ENCODE peak calls at places on chromosomes 4 and X, in nine cellular contexts. One of them, this sample, is unnamed.

GRCh38 chr4:161564230-161564834 is 599.5 kb downstream of the FSTL5 start:
- DNase-seq in naive thymus-derived CD8-positive, alpha-beta T cell: no peak
- DNase-seq in CD8-positive, alpha-beta T cell: no peak
- DNase-seq in GM20000: no peak
- DNase-seq in GDM1: no peak
- DNase-seq in DMS153: no peak
- DNase-seq in caudate nucleus: no peak
- DNase-seq in cortex of kidney: no peak
- DNase-seq in left cardiac atrium: no peak
- DNase-seq in this sample: no peak

GRCh38 chr4:109801895-109802319 is at the start of gene CFI:
- DNase-seq in naive thymus-derived CD8-positive, alpha-beta T cell: no peak
- DNase-seq in CD8-positive, alpha-beta T cell: no peak
- DNase-seq in GM20000: no peak
- DNase-seq in GDM1: no peak
- DNase-seq in DMS153: no peak
- DNase-seq in caudate nucleus: no peak
- DNase-seq in cortex of kidney: no peak
- DNase-seq in left cardiac atrium: no peak
- DNase-seq in this sample: peak

GRCh38 chrX:20112022-20112421 is 4.7 kb downstream of the MAP7D2 start:
- DNase-seq in naive thymus-derived CD8-positive, alpha-beta T cell: no peak
- DNase-seq in CD8-positive, alpha-beta T cell: no peak
- DNase-seq in GM20000: no peak
- DNase-seq in GDM1: no peak
- DNase-seq in DMS153: no peak
- DNase-seq in caudate nucleus: no peak
- DNase-seq in cortex of kidney: no peak
- DNase-seq in left cardiac atrium: no peak
- DNase-seq in this sample: no peak

GRCh38 chr4:41569957-41570356 is 32.0 kb downstream of the LIMCH1 start:
- DNase-seq in naive thymus-derived CD8-positive, alpha-beta T cell: no peak
- DNase-seq in CD8-positive, alpha-beta T cell: no peak
- DNase-seq in GM20000: no peak
- DNase-seq in GDM1: no peak
- DNase-seq in DMS153: no peak
- DNase-seq in caudate nucleus: no peak
- DNase-seq in cortex of kidney: no peak
- DNase-seq in left cardiac atrium: peak
- DNase-seq in this sample: no peak

GRCh38 chr4:11912886-11913285 is 484.2 kb upstream of the HS3ST1 start:
- DNase-seq in naive thymus-derived CD8-positive, alpha-beta T cell: no peak
- DNase-seq in CD8-positive, alpha-beta T cell: no peak
- DNase-seq in GM20000: no peak
- DNase-seq in GDM1: no peak
- DNase-seq in DMS153: no peak
- DNase-seq in caudate nucleus: no peak
- DNase-seq in cortex of kidney: no peak
- DNase-seq in left cardiac atrium: no peak
- DNase-seq in this sample: no peak

GRCh38 chr4:52095374-52095773 is 44.3 kb downstream of the SPATA18 start:
- DNase-seq in naive thymus-derived CD8-positive, alpha-beta T cell: no peak
- DNase-seq in CD8-positive, alpha-beta T cell: no peak
- DNase-seq in GM20000: no peak
- DNase-seq in GDM1: no peak
- DNase-seq in DMS153: no peak
- DNase-seq in caudate nucleus: no peak
- DNase-seq in cortex of kidney: no peak
- DNase-seq in left cardiac atrium: no peak
- DNase-seq in this sample: no peak

GRCh38 chr4:107951551-107951950 is 20.2 kb downstream of the CYP2U1 start:
- DNase-seq in naive thymus-derived CD8-positive, alpha-beta T cell: no peak
- DNase-seq in CD8-positive, alpha-beta T cell: no peak
- DNase-seq in GM20000: no peak
- DNase-seq in GDM1: no peak
- DNase-seq in DMS153: no peak
- DNase-seq in caudate nucleus: no peak
- DNase-seq in cortex of kidney: no peak
- DNase-seq in left cardiac atrium: no peak
- DNase-seq in this sample: no peak

GRCh38 chrX:84248226-84248625 is 60.2 kb upstream of the RPS6KA6 start:
- DNase-seq in naive thymus-derived CD8-positive, alpha-beta T cell: no peak
- DNase-seq in CD8-positive, alpha-beta T cell: no peak
- DNase-seq in GM20000: no peak
- DNase-seq in GDM1: no peak
- DNase-seq in DMS153: no peak
- DNase-seq in caudate nucleus: no peak
- DNase-seq in cortex of kidney: no peak
- DNase-seq in left cardiac atrium: no peak
- DNase-seq in this sample: no peak

GRCh38 chrX:132426695-132427281 is 62.0 kb downstream of the MBNL3 start:
- DNase-seq in naive thymus-derived CD8-positive, alpha-beta T cell: no peak
- DNase-seq in CD8-positive, alpha-beta T cell: no peak
- DNase-seq in GM20000: no peak
- DNase-seq in GDM1: no peak
- DNase-seq in DMS153: no peak
- DNase-seq in caudate nucleus: no peak
- DNase-seq in cortex of kidney: no peak
- DNase-seq in left cardiac atrium: no peak
- DNase-seq in this sample: peak

GRCh38 chr4:153792893-153793227 is 4.0 kb upstream of the SFRP2 start:
- DNase-seq in naive thymus-derived CD8-positive, alpha-beta T cell: no peak
- DNase-seq in CD8-positive, alpha-beta T cell: no peak
- DNase-seq in GM20000: no peak
- DNase-seq in GDM1: no peak
- DNase-seq in DMS153: no peak
- DNase-seq in caudate nucleus: no peak
- DNase-seq in cortex of kidney: no peak
- DNase-seq in left cardiac atrium: no peak
- DNase-seq in this sample: no peak

GRCh38 chrX:122094611-122095010 is 1047.2 kb downstream of the GLUD2 start:
- DNase-seq in naive thymus-derived CD8-positive, alpha-beta T cell: no peak
- DNase-seq in CD8-positive, alpha-beta T cell: no peak
- DNase-seq in GM20000: peak
- DNase-seq in GDM1: no peak
- DNase-seq in DMS153: no peak
- DNase-seq in caudate nucleus: no peak
- DNase-seq in cortex of kidney: no peak
- DNase-seq in left cardiac atrium: no peak
- DNase-seq in this sample: no peak

GRCh38 chr4:78551420-78552351 is at the start of gene ANXA3:
- DNase-seq in naive thymus-derived CD8-positive, alpha-beta T cell: no peak
- DNase-seq in CD8-positive, alpha-beta T cell: no peak
- DNase-seq in GM20000: peak
- DNase-seq in GDM1: no peak
- DNase-seq in DMS153: peak
- DNase-seq in caudate nucleus: no peak
- DNase-seq in cortex of kidney: no peak
- DNase-seq in left cardiac atrium: peak
- DNase-seq in this sample: no peak

GRCh38 chr4:113869743-113870375 is 108.3 kb upstream of the CAMK2D start:
- DNase-seq in naive thymus-derived CD8-positive, alpha-beta T cell: no peak
- DNase-seq in CD8-positive, alpha-beta T cell: no peak
- DNase-seq in GM20000: peak
- DNase-seq in GDM1: no peak
- DNase-seq in DMS153: no peak
- DNase-seq in caudate nucleus: no peak
- DNase-seq in cortex of kidney: no peak
- DNase-seq in left cardiac atrium: no peak
- DNase-seq in this sample: no peak

GRCh38 chr4:74446896-74447295 is 2.0 kb downstream of the AREG start:
- DNase-seq in naive thymus-derived CD8-positive, alpha-beta T cell: no peak
- DNase-seq in CD8-positive, alpha-beta T cell: no peak
- DNase-seq in GM20000: no peak
- DNase-seq in GDM1: no peak
- DNase-seq in DMS153: no peak
- DNase-seq in caudate nucleus: no peak
- DNase-seq in cortex of kidney: no peak
- DNase-seq in left cardiac atrium: no peak
- DNase-seq in this sample: no peak

GRCh38 chr4:169151671-169152070 is 119.1 kb downstream of the SH3RF1 start:
- DNase-seq in naive thymus-derived CD8-positive, alpha-beta T cell: no peak
- DNase-seq in CD8-positive, alpha-beta T cell: no peak
- DNase-seq in GM20000: no peak
- DNase-seq in GDM1: no peak
- DNase-seq in DMS153: no peak
- DNase-seq in caudate nucleus: no peak
- DNase-seq in cortex of kidney: no peak
- DNase-seq in left cardiac atrium: no peak
- DNase-seq in this sample: no peak

GRCh38 chrX:140762061-140762460 is 52.5 kb downstream of the LINC00632 start:
- DNase-seq in naive thymus-derived CD8-positive, alpha-beta T cell: no peak
- DNase-seq in CD8-positive, alpha-beta T cell: no peak
- DNase-seq in GM20000: no peak
- DNase-seq in GDM1: peak
- DNase-seq in DMS153: no peak
- DNase-seq in caudate nucleus: peak
- DNase-seq in cortex of kidney: no peak
- DNase-seq in left cardiac atrium: peak
- DNase-seq in this sample: peak

GRCh38 chr4:182454440-182455013 is 211.3 kb downstream of the TENM3 start:
- DNase-seq in naive thymus-derived CD8-positive, alpha-beta T cell: no peak
- DNase-seq in CD8-positive, alpha-beta T cell: no peak
- DNase-seq in GM20000: no peak
- DNase-seq in GDM1: no peak
- DNase-seq in DMS153: no peak
- DNase-seq in caudate nucleus: no peak
- DNase-seq in cortex of kidney: no peak
- DNase-seq in left cardiac atrium: no peak
- DNase-seq in this sample: no peak

GRCh38 chr4:42750091-42750490 is 93.2 kb upstream of the ATP8A1 start:
- DNase-seq in naive thymus-derived CD8-positive, alpha-beta T cell: peak
- DNase-seq in CD8-positive, alpha-beta T cell: peak
- DNase-seq in GM20000: peak
- DNase-seq in GDM1: peak
- DNase-seq in DMS153: no peak
- DNase-seq in caudate nucleus: no peak
- DNase-seq in cortex of kidney: no peak
- DNase-seq in left cardiac atrium: no peak
- DNase-seq in this sample: no peak

GRCh38 chr4:182562350-182562749 is 319.1 kb downstream of the TENM3 start:
- DNase-seq in naive thymus-derived CD8-positive, alpha-beta T cell: no peak
- DNase-seq in CD8-positive, alpha-beta T cell: no peak
- DNase-seq in GM20000: no peak
- DNase-seq in GDM1: no peak
- DNase-seq in DMS153: no peak
- DNase-seq in caudate nucleus: no peak
- DNase-seq in cortex of kidney: no peak
- DNase-seq in left cardiac atrium: no peak
- DNase-seq in this sample: no peak

GRCh38 chrX:34381241-34381640 is 249.1 kb upstream of the FAM47A start:
- DNase-seq in naive thymus-derived CD8-positive, alpha-beta T cell: no peak
- DNase-seq in CD8-positive, alpha-beta T cell: no peak
- DNase-seq in GM20000: no peak
- DNase-seq in GDM1: no peak
- DNase-seq in DMS153: no peak
- DNase-seq in caudate nucleus: no peak
- DNase-seq in cortex of kidney: no peak
- DNase-seq in left cardiac atrium: no peak
- DNase-seq in this sample: no peak

GRCh38 chr4:8538703-8539567 is 41.3 kb upstream of the GPR78 start:
- DNase-seq in naive thymus-derived CD8-positive, alpha-beta T cell: no peak
- DNase-seq in CD8-positive, alpha-beta T cell: no peak
- DNase-seq in GM20000: no peak
- DNase-seq in GDM1: no peak
- DNase-seq in DMS153: no peak
- DNase-seq in caudate nucleus: no peak
- DNase-seq in cortex of kidney: no peak
- DNase-seq in left cardiac atrium: no peak
- DNase-seq in this sample: no peak

GRCh38 chr4:183081116-183081469 is 18.0 kb upstream of the WWC2 start:
- DNase-seq in naive thymus-derived CD8-positive, alpha-beta T cell: no peak
- DNase-seq in CD8-positive, alpha-beta T cell: no peak
- DNase-seq in GM20000: no peak
- DNase-seq in GDM1: no peak
- DNase-seq in DMS153: no peak
- DNase-seq in caudate nucleus: no peak
- DNase-seq in cortex of kidney: no peak
- DNase-seq in left cardiac atrium: no peak
- DNase-seq in this sample: no peak

GRCh38 chrX:40172169-40172979 is 74.6 kb upstream of the BCOR start:
- DNase-seq in naive thymus-derived CD8-positive, alpha-beta T cell: no peak
- DNase-seq in CD8-positive, alpha-beta T cell: no peak
- DNase-seq in GM20000: peak
- DNase-seq in GDM1: no peak
- DNase-seq in DMS153: no peak
- DNase-seq in caudate nucleus: no peak
- DNase-seq in cortex of kidney: no peak
- DNase-seq in left cardiac atrium: peak
- DNase-seq in this sample: no peak

GRCh38 chrX:110322603-110323002 is 4.7 kb upstream of the AMMECR1 start:
- DNase-seq in naive thymus-derived CD8-positive, alpha-beta T cell: no peak
- DNase-seq in CD8-positive, alpha-beta T cell: no peak
- DNase-seq in GM20000: no peak
- DNase-seq in GDM1: no peak
- DNase-seq in DMS153: peak
- DNase-seq in caudate nucleus: no peak
- DNase-seq in cortex of kidney: no peak
- DNase-seq in left cardiac atrium: no peak
- DNase-seq in this sample: no peak

GRCh38 chrX:100289159-100289558 is 120.9 kb downstream of the PCDH19 start:
- DNase-seq in naive thymus-derived CD8-positive, alpha-beta T cell: no peak
- DNase-seq in CD8-positive, alpha-beta T cell: no peak
- DNase-seq in GM20000: no peak
- DNase-seq in GDM1: no peak
- DNase-seq in DMS153: no peak
- DNase-seq in caudate nucleus: no peak
- DNase-seq in cortex of kidney: no peak
- DNase-seq in left cardiac atrium: no peak
- DNase-seq in this sample: no peak

GRCh38 chr4:7622371-7622770 is 187.6 kb upstream of the PSAPL1 start:
- DNase-seq in naive thymus-derived CD8-positive, alpha-beta T cell: no peak
- DNase-seq in CD8-positive, alpha-beta T cell: no peak
- DNase-seq in GM20000: no peak
- DNase-seq in GDM1: no peak
- DNase-seq in DMS153: no peak
- DNase-seq in caudate nucleus: no peak
- DNase-seq in cortex of kidney: no peak
- DNase-seq in left cardiac atrium: no peak
- DNase-seq in this sample: no peak

GRCh38 chr4:99710681-99711345 is 53.2 kb upstream of the C4orf54 start:
- DNase-seq in naive thymus-derived CD8-positive, alpha-beta T cell: no peak
- DNase-seq in CD8-positive, alpha-beta T cell: no peak
- DNase-seq in GM20000: no peak
- DNase-seq in GDM1: no peak
- DNase-seq in DMS153: no peak
- DNase-seq in caudate nucleus: no peak
- DNase-seq in cortex of kidney: no peak
- DNase-seq in left cardiac atrium: no peak
- DNase-seq in this sample: no peak

GRCh38 chrX:111035991-111036390 is 60.0 kb upstream of the PAK3 start:
- DNase-seq in naive thymus-derived CD8-positive, alpha-beta T cell: no peak
- DNase-seq in CD8-positive, alpha-beta T cell: no peak
- DNase-seq in GM20000: no peak
- DNase-seq in GDM1: no peak
- DNase-seq in DMS153: no peak
- DNase-seq in caudate nucleus: no peak
- DNase-seq in cortex of kidney: no peak
- DNase-seq in left cardiac atrium: no peak
- DNase-seq in this sample: no peak

GRCh38 chrX:1144293-1144692 is 68.2 kb downstream of the CRLF2 start:
- DNase-seq in naive thymus-derived CD8-positive, alpha-beta T cell: no peak
- DNase-seq in CD8-positive, alpha-beta T cell: no peak
- DNase-seq in GM20000: no peak
- DNase-seq in GDM1: no peak
- DNase-seq in DMS153: no peak
- DNase-seq in caudate nucleus: no peak
- DNase-seq in cortex of kidney: no peak
- DNase-seq in left cardiac atrium: no peak
- DNase-seq in this sample: no peak

GRCh38 chr4:16812041-16812440 is 86.4 kb downstream of the LDB2 start:
- DNase-seq in naive thymus-derived CD8-positive, alpha-beta T cell: no peak
- DNase-seq in CD8-positive, alpha-beta T cell: no peak
- DNase-seq in GM20000: no peak
- DNase-seq in GDM1: no peak
- DNase-seq in DMS153: no peak
- DNase-seq in caudate nucleus: no peak
- DNase-seq in cortex of kidney: no peak
- DNase-seq in left cardiac atrium: no peak
- DNase-seq in this sample: no peak

This sample was measured in AG09319.